ENCODE peak calls at places on chromosomes 4 and X, in four cellular contexts. U is endothelial cell, K is activated B cell treated with CpG ODN at 0.5 μM for 24 hours, J is fibroblast of mammary gland. C is an unnamed sample.

GRCh38 chr4:155722816-155723499 is 35.9 kb upstream of the GUCY1B1 start:
- DNase-seq in U (no peak), J (peak; percentile 95), K (no peak), C (no peak)

GRCh38 chr4:169243808-169244207 is 26.9 kb downstream of the SH3RF1 start:
- DNase-seq in K (no peak), U (no peak), J (peak; percentile 74), C (no peak)

GRCh38 chrX:130874751-130875150 is 28.3 kb downstream of the ENOX2 start:
- DNase-seq in K (no peak), U (no peak), J (peak; percentile 66), C (no peak)

GRCh38 chrX:154036513-154036912 is 16.8 kb upstream of the IRAK1 start:
- DNase-seq in K (no peak), J (no peak), U (no peak), C (no peak)

GRCh38 chr4:36587909-36588472 is 306.6 kb downstream of the DTHD1 start:
- DNase-seq in U (no peak), J (no peak), K (no peak), C (no peak)

GRCh38 chrX:152897216-152898144 is at the start of gene ZNF185:
- DNase-seq in J (no peak), K (no peak), U (peak; percentile 56), C (no peak)

GRCh38 chr4:104971458-104971857 is 175.2 kb upstream of the TET2 start:
- DNase-seq in K (no peak), J (peak; percentile 51), U (no peak), C (no peak)

GRCh38 chrX:153477039-153477438 is 6.7 kb upstream of the HAUS7 start:
- DNase-seq in U (peak; percentile 30), K (no peak), J (peak; percentile 63), C (no peak)

GRCh38 chr4:1413687-1414479 is 7.6 kb upstream of the NKX1-1 start:
- DNase-seq in J (no peak), U (no peak), K (no peak), C (peak; percentile 36)

GRCh38 chrX:145843196-145843595 is 25.6 kb downstream of the SLITRK2 start:
- DNase-seq in U (no peak), J (no peak), K (no peak), C (no peak)

GRCh38 chrX:118480172-118480571 is 15.4 kb upstream of the DOCK11 start:
- DNase-seq in U (no peak), K (no peak), J (no peak), C (no peak)

GRCh38 chr4:7461171-7461570 is 26.4 kb upstream of the PSAPL1 start:
- DNase-seq in J (no peak), K (no peak), U (no peak), C (no peak)

GRCh38 chr4:14225683-14226207 is 598.2 kb upstream of the BOD1L1 start:
- DNase-seq in U (no peak), J (no peak), K (no peak), C (no peak)

GRCh38 chrX:80550722-80551121 is 130.5 kb downstream of the TENT5D start:
- DNase-seq in K (no peak), U (peak; percentile 3), J (no peak), C (no peak)

GRCh38 chr4:8439914-8440490 is 521 bp downstream of the ACOX3 start:
- DNase-seq in U (no peak), K (no peak), J (no peak), C (no peak)

GRCh38 chrX:97672138-97672537 is 788.4 kb downstream of the RPA4 start:
- DNase-seq in U (no peak), J (no peak), K (no peak), C (no peak)

GRCh38 chrX:23626651-23627050 is 40.6 kb upstream of the PRDX4 start:
- DNase-seq in U (no peak), J (no peak), K (no peak), C (no peak)

GRCh38 chrX:151830911-151831310 is 81.8 kb upstream of the MAGEA4 start:
- DNase-seq in K (no peak), U (peak; percentile 3), J (no peak), C (no peak)

GRCh38 chr4:87965501-87965975 is 10.0 kb upstream of the SPP1 start:
- DNase-seq in U (no peak), K (no peak), J (no peak), C (no peak)

GRCh38 chrX:2689773-2690666 is 1.1 kb upstream of the CD99 start:
- DNase-seq in J (no peak), U (no peak), K (no peak), C (no peak)

GRCh38 chrX:54076903-54077302 is 32.6 kb upstream of the PHF8 start:
- DNase-seq in U (no peak), K (no peak), J (peak; percentile 43), C (no peak)

GRCh38 chrX:103716967-103717366 is 6.3 kb downstream of the TMEM31 start:
- DNase-seq in J (peak; percentile 89), U (no peak), K (no peak), C (no peak)

GRCh38 chrX:115147220-115147619 is 42.0 kb upstream of the RBMXL3 start:
- DNase-seq in U (no peak), J (peak; percentile 49), K (no peak), C (no peak)

GRCh38 chr4:120929847-120930246 is 7.3 kb upstream of the PRDM5 start:
- DNase-seq in U (no peak), K (no peak), J (no peak), C (no peak)

GRCh38 chr4:122044496-122044895 is 92.6 kb upstream of the TRPC3 start:
- DNase-seq in U (no peak), K (no peak), J (no peak), C (no peak)

GRCh38 chrX:46690818-46691217 is 68.1 kb downstream of the SLC9A7 start:
- DNase-seq in U (no peak), K (no peak), J (no peak), C (no peak)

GRCh38 chrX:1417921-1418875 is 26.3 kb upstream of the SLC25A6 start:
- DNase-seq in K (no peak), U (no peak), J (no peak), C (no peak)

GRCh38 chr4:106587558-106587957 is 219.0 kb upstream of the GIMD1 start:
- DNase-seq in K (no peak), U (no peak), J (peak; percentile 64), C (no peak)

GRCh38 chrX:111680988-111681779 is at the start of gene ALG13:
- DNase-seq in K (peak; percentile 73), U (peak; percentile 72), J (peak; percentile 91), C (peak; percentile 39)

GRCh38 chrX:9912341-9912740 is 54.8 kb upstream of the CLDN34 start:
- DNase-seq in J (no peak), U (no peak), K (no peak), C (no peak)

GRCh38 chr4:41132055-41132683 is 82.2 kb downstream of the APBB2 start:
- DNase-seq in U (no peak), J (no peak), K (no peak), C (no peak)

GRCh38 chrX:108699368-108699767 is 37.0 kb downstream of the IRS4 start:
- DNase-seq in J (peak; percentile 41), U (no peak), K (no peak), C (no peak)
- TF ChIP-seq CTCF in J (peak; percentile 49), U (no peak), K (no peak), C (peak; percentile 41)

DNA sequence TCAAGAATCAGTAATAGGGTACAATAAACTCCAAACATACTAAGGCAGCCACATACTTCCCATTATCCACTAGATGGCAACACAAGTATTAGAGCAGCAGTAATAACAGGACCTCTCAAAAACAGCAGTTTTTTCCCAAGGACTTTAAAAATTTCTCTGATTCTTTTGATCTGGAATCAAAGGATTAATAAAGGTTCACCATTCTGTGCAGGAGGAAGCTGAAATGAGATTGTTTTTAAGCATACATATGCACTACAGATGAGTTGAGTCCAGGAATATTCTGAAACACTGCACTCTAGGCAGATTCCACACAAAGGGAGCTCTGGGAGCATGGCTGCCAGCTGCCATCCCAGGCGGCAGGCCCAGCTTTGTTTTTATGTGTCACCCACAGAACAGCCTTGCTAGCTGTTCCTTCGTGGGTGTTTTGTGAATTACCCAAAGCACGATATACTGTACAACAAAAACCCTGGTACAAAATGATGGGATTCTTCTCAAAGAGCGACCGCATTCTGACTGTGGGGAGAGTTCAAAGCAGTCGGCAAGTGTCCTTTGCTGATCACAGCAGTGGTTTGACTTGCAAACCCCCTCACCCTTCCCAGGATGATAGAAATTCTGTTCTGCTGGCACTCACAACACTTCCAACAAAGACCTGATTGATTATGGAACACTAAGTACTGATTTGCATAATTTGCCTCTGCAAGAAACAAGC is 61.0 kb downstream of the STX18 start:
- DNase-seq in J (peak; percentile 50), K (no peak), U (no peak), C (no peak)
- TF ChIP-seq CTCF in J (peak; percentile 71), K (no peak), U (no peak), C (peak; percentile 38)

DNA sequence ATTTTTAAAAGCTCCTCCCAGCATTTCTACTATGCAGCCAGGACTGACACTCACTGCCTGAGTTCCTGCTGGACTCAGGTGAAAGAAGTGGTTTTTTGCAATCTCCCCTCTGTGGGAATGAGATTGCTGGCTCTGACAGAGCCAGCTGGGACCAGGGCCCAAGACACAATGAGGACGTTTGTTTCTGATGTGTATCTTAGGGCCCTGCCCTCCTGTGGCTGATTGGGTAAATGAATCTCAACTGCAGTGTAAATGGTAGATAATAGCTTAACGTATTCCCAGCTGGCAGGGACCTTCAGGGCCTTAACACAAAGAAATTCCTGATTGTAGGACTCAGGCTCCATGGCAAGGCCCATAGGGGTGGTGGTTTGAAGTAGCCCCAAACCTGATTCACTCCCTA is 85.8 kb upstream of the PRPS1 start:
- DNase-seq in K (no peak), J (peak; percentile 18), U (no peak), C (no peak)
- TF ChIP-seq CTCF in K (no peak), J (peak; percentile 17), U (no peak), C (no peak)

GRCh38 chrX:29903365-29903764 is 312.0 kb upstream of the MAGEB2 start:
- DNase-seq in K (no peak), J (peak; percentile 6), U (no peak), C (no peak)
- TF ChIP-seq CTCF in K (no peak), J (peak; percentile 42), U (no peak), C (no peak)

GRCh38 chr4:139619644-139620043 is 46.0 kb upstream of the MGST2 start:
- DNase-seq in K (no peak), U (no peak), J (peak; percentile 42), C (no peak)
- TF ChIP-seq CTCF in K (no peak), U (peak; percentile 64), J (peak; percentile 67), C (peak; percentile 47)

DNA sequence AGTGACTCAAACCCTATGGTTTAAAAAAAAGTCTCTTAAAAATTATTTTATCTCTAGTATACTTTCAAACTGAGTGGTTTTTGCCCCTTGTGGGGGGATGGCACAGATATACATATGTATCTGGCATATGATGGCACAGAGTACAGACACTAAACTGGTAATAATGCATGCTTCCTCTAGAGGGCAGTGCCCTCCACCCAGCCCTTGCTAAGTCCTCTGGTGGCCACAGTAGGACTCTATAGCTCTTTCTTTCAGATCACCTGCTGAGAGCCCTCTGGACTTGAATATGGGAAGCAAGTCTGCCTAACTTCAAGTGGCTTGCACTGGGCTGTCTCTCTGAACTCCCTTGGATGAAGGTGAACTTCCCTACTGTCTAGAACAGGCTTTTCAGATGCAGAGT is 66.3 kb downstream of the TSPAN7 start:
- DNase-seq in K (no peak), J (peak; percentile 36), U (peak; percentile 7), C (no peak)
- TF ChIP-seq CTCF in K (no peak), J (peak; percentile 63), U (peak; percentile 62), C (peak; percentile 43)

C was measured in D721Med.